ENCODE peak calls at places on chromosome 3, in seven cellular contexts. Z is heart left ventricle, U is uterus, O is tibial nerve, H is PC-9, X is upper lobe of right lung, D is transverse colon. V is an unnamed sample.

GRCh38 chr3:24508423-24508839 is 13.8 kb upstream of the THRB start:
- DNase-seq in Z (no peak), U (no peak), O (no peak), H (no peak), X (no peak), D (no peak), V (no peak)

GRCh38 chr3:107208100-107208499 is 169.1 kb upstream of the CCDC54 start:
- DNase-seq in Z (no peak), U (peak; percentile 28), O (peak; percentile 73), H (peak; percentile 52), X (no peak), D (no peak), V (peak; percentile 35)

GRCh38 chr3:119981386-119981785 is 112.9 kb downstream of the GSK3B start:
- DNase-seq in Z (no peak), U (no peak), O (no peak), H (no peak), X (no peak), D (no peak), V (no peak)

GRCh38 chr3:183698318-183698731 is 728 bp downstream of the YEATS2 start:
- DNase-seq in Z (no peak), U (peak; percentile 38), O (no peak), H (peak; percentile 34), X (no peak), D (peak; percentile 25), V (peak; percentile 6)

GRCh38 chr3:81249540-81250029 is 511.9 kb downstream of the GBE1 start:
- DNase-seq in Z (no peak), U (no peak), O (no peak), H (no peak), X (no peak), D (no peak), V (peak; percentile 3)

GRCh38 chr3:63974451-63974850 is 48.8 kb downstream of the PSMD6 start:
- DNase-seq in Z (no peak), U (no peak), O (no peak), H (no peak), X (no peak), D (no peak), V (no peak)

GRCh38 chr3:155217591-155217990 is 75.9 kb downstream of the STRIT1 start:
- DNase-seq in Z (no peak), U (no peak), O (no peak), H (no peak), X (no peak), D (no peak), V (no peak)

GRCh38 chr3:125261031-125261430 is 48.5 kb upstream of the SLC12A8 start:
- DNase-seq in Z (no peak), U (no peak), O (no peak), H (no peak), X (no peak), D (no peak), V (no peak)

GRCh38 chr3:178454714-178455113 is 81.5 kb upstream of the KCNMB2 start:
- DNase-seq in Z (peak; percentile 70), U (peak; percentile 67), O (peak; percentile 38), H (no peak), X (no peak), D (peak; percentile 9), V (no peak)

GRCh38 chr3:134658555-134658954 is 7.7 kb upstream of the KY start:
- DNase-seq in Z (no peak), U (no peak), O (no peak), H (no peak), X (no peak), D (no peak), V (no peak)

GRCh38 chr3:17336291-17336690 is 406.1 kb downstream of the TBC1D5 start:
- DNase-seq in Z (no peak), U (no peak), O (no peak), H (no peak), X (no peak), D (no peak), V (no peak)

GRCh38 chr3:24437326-24437725 is 57.3 kb downstream of the THRB start:
- DNase-seq in Z (no peak), U (no peak), O (no peak), H (no peak), X (no peak), D (no peak), V (no peak)

GRCh38 chr3:159762238-159762637 is 226.4 kb upstream of the IL12A start:
- DNase-seq in Z (no peak), U (no peak), O (no peak), H (peak; percentile 61), X (no peak), D (no peak), V (peak; percentile 83)

GRCh38 chr3:159760056-159760455 is 228.6 kb upstream of the IL12A start:
- DNase-seq in Z (no peak), U (no peak), O (no peak), H (no peak), X (no peak), D (no peak), V (no peak)

GRCh38 chr3:159761826-159762225 is 226.8 kb upstream of the IL12A start:
- DNase-seq in Z (no peak), U (no peak), O (no peak), H (no peak), X (no peak), D (no peak), V (no peak)

GRCh38 chr3:159762981-159763465 is 225.6 kb upstream of the IL12A start:
- DNase-seq in Z (peak; percentile 81), U (peak; percentile 72), O (peak; percentile 35), H (peak; percentile 77), X (peak; percentile 79), D (peak; percentile 55), V (peak; percentile 78)

DNA sequence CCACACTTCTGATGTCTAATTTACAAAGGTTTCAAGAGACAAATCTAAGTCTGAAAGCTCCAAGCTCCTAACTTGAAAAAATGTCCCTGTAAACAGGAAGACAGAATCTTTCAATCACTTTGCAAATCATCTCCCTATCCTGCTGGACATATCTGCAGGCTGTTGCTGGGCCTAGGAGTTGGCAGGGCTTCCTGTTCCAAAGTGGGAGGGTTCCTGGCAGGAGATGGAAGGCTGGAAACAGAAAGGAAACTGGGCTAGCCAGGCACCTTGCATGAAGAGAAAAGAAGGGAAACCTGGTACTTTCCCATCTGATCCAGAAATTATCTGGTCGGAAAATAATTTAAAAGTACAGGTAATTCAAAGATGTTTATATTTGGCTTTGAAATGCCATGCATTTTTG is 227.3 kb upstream of the IL12A start:
- DNase-seq in Z (no peak), U (peak; percentile 67), O (no peak), H (peak; percentile 40), X (no peak), D (peak; percentile 38), V (no peak)
- H3K4me1 ChIP-seq in Z (peaks cover 33% of the 10 kb centered on the region), U (no peaks in the 10 kb centered on the region), O (peaks cover 6% of the 10 kb centered on the region), H (peaks cover 40% of the 10 kb centered on the region), X (peaks cover 15% of the 10 kb centered on the region), D (peaks cover 9% of the 10 kb centered on the region), V (peaks cover 32% of the 10 kb centered on the region)

DNA sequence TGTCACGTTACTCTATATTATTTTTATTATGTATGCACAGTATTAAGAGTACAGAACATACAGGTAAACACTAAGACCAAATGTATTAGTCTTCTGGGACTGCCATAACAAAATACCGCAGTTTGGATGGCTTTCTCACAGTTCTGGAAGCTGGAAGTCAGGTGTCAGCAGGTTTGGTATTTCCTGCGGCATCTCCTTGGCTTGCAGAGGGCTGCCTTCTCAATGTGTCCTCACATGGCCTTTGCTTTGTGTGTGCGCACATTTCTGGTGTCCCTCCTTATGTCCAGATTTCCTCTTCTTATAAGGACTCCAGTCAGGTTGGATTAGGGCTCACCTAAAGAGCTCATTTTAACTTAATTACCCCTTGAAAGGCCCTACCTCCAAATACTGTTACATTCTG is 53.8 kb upstream of the CPOX start:
- DNase-seq in Z (no peak), U (no peak), O (no peak), H (no peak), X (no peak), D (no peak), V (no peak)
- H3K4me1 ChIP-seq in Z (no peaks in the 10 kb centered on the region), U (no peaks in the 10 kb centered on the region), O (no peaks in the 10 kb centered on the region), H (no peaks in the 10 kb centered on the region), X (peaks cover 9% of the 10 kb centered on the region), D (no peaks in the 10 kb centered on the region), V (no peaks in the 10 kb centered on the region)

DNA sequence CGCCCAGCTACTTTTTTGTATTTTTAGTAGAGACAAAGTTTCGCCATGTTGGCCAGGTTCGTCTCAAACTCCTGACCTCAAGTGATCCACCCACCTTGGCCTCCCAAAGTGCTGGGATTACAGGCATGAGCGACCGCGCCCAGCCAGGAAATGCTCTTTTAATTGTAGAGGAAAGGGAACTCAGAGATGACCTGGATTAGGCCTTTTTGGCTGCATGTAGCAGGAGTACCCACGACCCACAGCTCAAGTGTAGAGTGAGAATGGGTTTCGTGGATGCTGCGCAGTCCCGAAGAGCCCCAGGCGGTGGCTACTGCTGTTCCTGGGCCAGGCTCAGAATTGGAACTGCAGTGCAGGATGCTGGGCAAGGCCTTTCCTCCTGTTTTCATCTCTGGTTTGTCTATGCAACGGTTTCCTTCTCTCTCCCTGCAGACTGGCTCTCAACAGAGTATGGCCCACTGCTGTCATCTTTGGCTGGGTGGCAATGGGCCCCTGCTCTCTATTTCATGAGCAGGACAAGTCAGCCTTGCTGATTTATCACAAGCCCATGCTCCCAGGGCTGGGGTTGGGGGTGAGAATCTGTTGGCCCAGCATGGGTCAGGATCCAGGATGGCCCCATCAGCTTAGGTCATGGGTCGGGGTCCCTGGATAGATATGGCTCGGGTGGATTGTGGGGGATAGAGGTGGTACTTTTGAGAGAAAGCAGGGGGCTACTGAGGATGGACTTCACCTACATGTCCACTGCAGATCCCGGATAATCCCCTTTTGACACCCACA is 51.2 kb downstream of the GASK1A start:
- DNase-seq in Z (no peak), U (no peak), O (no peak), H (no peak), X (no peak), D (no peak), V (no peak)
- H3K4me1 ChIP-seq in Z (no peaks in the 10 kb centered on the region), U (no peaks in the 10 kb centered on the region), O (no peaks in the 10 kb centered on the region), H (peaks cover 36% of the 10 kb centered on the region), X (no peaks in the 10 kb centered on the region), D (no peaks in the 10 kb centered on the region), V (no peaks in the 10 kb centered on the region)

DNA sequence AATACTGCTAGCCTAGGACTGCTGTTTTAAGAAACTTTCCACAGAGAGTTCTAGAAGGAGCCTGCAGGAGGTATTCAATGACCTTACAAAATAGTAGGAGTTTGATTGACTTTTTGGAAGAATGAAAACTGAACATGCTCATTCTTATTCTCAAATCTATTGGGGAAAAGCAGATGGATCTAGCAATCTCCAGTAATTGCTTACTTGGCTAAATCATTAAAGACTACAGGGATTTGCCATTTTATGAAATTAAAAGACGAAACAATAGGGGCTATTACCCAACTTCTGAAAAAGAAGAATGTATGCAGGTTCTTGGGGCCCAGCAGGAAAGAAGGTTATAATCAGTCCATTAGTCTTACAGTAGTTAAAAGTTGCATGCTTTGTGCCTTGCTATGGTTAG is 29.9 kb upstream of the PEX5L start:
- DNase-seq in Z (no peak), U (no peak), O (no peak), H (no peak), X (no peak), D (no peak), V (no peak)
- H3K4me1 ChIP-seq in Z (no peaks in the 10 kb centered on the region), U (no peaks in the 10 kb centered on the region), O (no peaks in the 10 kb centered on the region), H (no peaks in the 10 kb centered on the region), X (no peaks in the 10 kb centered on the region), D (no peaks in the 10 kb centered on the region), V (no peaks in the 10 kb centered on the region)

GRCh38 chr3:32323605-32324004 is 68.0 kb upstream of the CMTM7 start:
- DNase-seq in Z (no peak), U (no peak), O (no peak), H (no peak), X (no peak), D (no peak), V (no peak)
- H3K4me1 ChIP-seq in Z (peaks cover 22% of the 10 kb centered on the region), U (no peaks in the 10 kb centered on the region), O (peaks cover 4% of the 10 kb centered on the region), H (no peaks in the 10 kb centered on the region), X (no peaks in the 10 kb centered on the region), D (no peaks in the 10 kb centered on the region), V (no peaks in the 10 kb centered on the region)

V was measured in A549.